ENCODE peak calls at places on chromosomes 2 and 18, in five cellular contexts. One of them, this sample, is unnamed. For H3K27me3, the result is how much of the 10 kb centered on the place peaks cover.

GRCh38 chr2:1528273-1529064 is 115.2 kb downstream of the TPO start:
- DNase-seq in Caco-2: peak
- DNase-seq in H9: no peak
- DNase-seq in HCT116: no peak
- DNase-seq in neural progenitor cell: no peak
- DNase-seq in this sample: no peak

GRCh38 chr2:19474128-19474527 is 115.7 kb upstream of the OSR1 start:
- DNase-seq in Caco-2: no peak
- DNase-seq in H9: no peak
- DNase-seq in HCT116: no peak
- DNase-seq in neural progenitor cell: no peak
- DNase-seq in this sample: peak

GRCh38 chr18:75875559-75875958 is 448.1 kb upstream of the SMIM21 start:
- DNase-seq in Caco-2: no peak
- DNase-seq in H9: no peak
- DNase-seq in HCT116: no peak
- DNase-seq in neural progenitor cell: no peak
- DNase-seq in this sample: no peak

GRCh38 chr2:83915381-83915780 is 543.7 kb downstream of the SUCLG1 start:
- DNase-seq in Caco-2: no peak
- DNase-seq in H9: no peak
- DNase-seq in HCT116: no peak
- DNase-seq in neural progenitor cell: no peak
- DNase-seq in this sample: no peak

GRCh38 chr2:190637903-190638618 is 10.8 kb upstream of the NAB1 start:
- DNase-seq in Caco-2: no peak
- DNase-seq in H9: no peak
- DNase-seq in HCT116: no peak
- DNase-seq in neural progenitor cell: no peak
- DNase-seq in this sample: no peak

GRCh38 chr2:26479131-26479970 is 1.4 kb upstream of the OTOF start:
- DNase-seq in Caco-2: no peak
- DNase-seq in H9: no peak
- DNase-seq in HCT116: no peak
- DNase-seq in neural progenitor cell: no peak
- DNase-seq in this sample: no peak

GRCh38 chr2:27085670-27086089 is 892 bp upstream of the KHK start:
- DNase-seq in Caco-2: peak
- DNase-seq in H9: peak
- DNase-seq in HCT116: no peak
- DNase-seq in neural progenitor cell: peak
- DNase-seq in this sample: peak

GRCh38 chr2:214005337-214005736 is 405.5 kb upstream of the VWC2L start:
- DNase-seq in Caco-2: no peak
- DNase-seq in H9: no peak
- DNase-seq in HCT116: no peak
- DNase-seq in neural progenitor cell: no peak
- DNase-seq in this sample: no peak

GRCh38 chr2:161250864-161251436 is 57.3 kb upstream of the PSMD14 start:
- DNase-seq in Caco-2: no peak
- DNase-seq in H9: peak
- DNase-seq in HCT116: peak
- DNase-seq in neural progenitor cell: peak
- DNase-seq in this sample: peak

GRCh38 chr2:223513771-223514455 is 88.2 kb downstream of the SCG2 start:
- DNase-seq in Caco-2: no peak
- DNase-seq in H9: no peak
- DNase-seq in HCT116: no peak
- DNase-seq in neural progenitor cell: no peak
- DNase-seq in this sample: no peak

GRCh38 chr2:66434679-66435548 is at the start of gene MEIS1:
- DNase-seq in Caco-2: peak
- DNase-seq in H9: peak
- DNase-seq in HCT116: no peak
- DNase-seq in neural progenitor cell: peak
- DNase-seq in this sample: peak

GRCh38 chr2:207470700-207471070 is 59.1 kb upstream of the CREB1 start:
- DNase-seq in Caco-2: no peak
- DNase-seq in H9: no peak
- DNase-seq in HCT116: no peak
- DNase-seq in neural progenitor cell: no peak
- DNase-seq in this sample: no peak

GRCh38 chr2:162636206-162636728 is 202.3 kb downstream of the KCNH7 start:
- DNase-seq in Caco-2: no peak
- DNase-seq in H9: no peak
- DNase-seq in HCT116: no peak
- DNase-seq in neural progenitor cell: no peak
- DNase-seq in this sample: no peak

GRCh38 chr18:75160315-75160714 is 48.6 kb downstream of the PTGR3 start:
- DNase-seq in Caco-2: no peak
- DNase-seq in H9: no peak
- DNase-seq in HCT116: no peak
- DNase-seq in neural progenitor cell: peak
- DNase-seq in this sample: no peak

GRCh38 chr2:65710779-65711295 is 278.4 kb upstream of the SPRED2 start:
- DNase-seq in Caco-2: no peak
- DNase-seq in H9: peak
- DNase-seq in HCT116: peak
- DNase-seq in neural progenitor cell: peak
- DNase-seq in this sample: no peak

GRCh38 chr2:234328444-234328990 is 168.4 kb downstream of the ARL4C start:
- DNase-seq in Caco-2: no peak
- DNase-seq in H9: no peak
- DNase-seq in HCT116: no peak
- DNase-seq in neural progenitor cell: no peak
- DNase-seq in this sample: no peak

GRCh38 chr2:64516651-64517510 is 7.2 kb upstream of the AFTPH start:
- DNase-seq in Caco-2: no peak
- DNase-seq in H9: no peak
- DNase-seq in HCT116: no peak
- DNase-seq in neural progenitor cell: no peak
- DNase-seq in this sample: no peak

GRCh38 chr2:182650704-182651103 is 65.4 kb upstream of the DNAJC10 start:
- DNase-seq in Caco-2: no peak
- DNase-seq in H9: no peak
- DNase-seq in HCT116: peak
- DNase-seq in neural progenitor cell: peak
- DNase-seq in this sample: peak

GRCh38 chr18:57837917-57838548 is 34.9 kb upstream of the ATP8B1 start:
- DNase-seq in Caco-2: no peak
- DNase-seq in H9: no peak
- DNase-seq in HCT116: no peak
- DNase-seq in neural progenitor cell: no peak
- DNase-seq in this sample: peak

GRCh38 chr2:117942958-117943672 is 70.8 kb downstream of the CCDC93 start:
- DNase-seq in Caco-2: no peak
- DNase-seq in H9: no peak
- DNase-seq in HCT116: no peak
- DNase-seq in neural progenitor cell: no peak
- DNase-seq in this sample: no peak

GRCh38 chr2:136611451-136611850 is 153.9 kb upstream of the THSD7B start:
- DNase-seq in Caco-2: no peak
- DNase-seq in H9: no peak
- DNase-seq in HCT116: no peak
- DNase-seq in neural progenitor cell: no peak
- DNase-seq in this sample: no peak

GRCh38 chr18:56515522-56515921 is 122.9 kb downstream of the TXNL1 start:
- DNase-seq in Caco-2: no peak
- DNase-seq in H9: no peak
- DNase-seq in HCT116: no peak
- DNase-seq in neural progenitor cell: no peak
- DNase-seq in this sample: no peak

GRCh38 chr2:71207601-71208000 is 19.3 kb downstream of the PAIP2B start:
- DNase-seq in Caco-2: no peak
- DNase-seq in H9: no peak
- DNase-seq in HCT116: no peak
- DNase-seq in neural progenitor cell: no peak
- DNase-seq in this sample: no peak

GRCh38 chr2:69221960-69222751 is 164.9 kb downstream of the GFPT1 start:
- DNase-seq in Caco-2: no peak
- DNase-seq in H9: no peak
- DNase-seq in HCT116: no peak
- DNase-seq in neural progenitor cell: no peak
- DNase-seq in this sample: no peak

GRCh38 chr2:118417417-118418125 is 329.3 kb downstream of the INSIG2 start:
- DNase-seq in Caco-2: no peak
- DNase-seq in H9: no peak
- DNase-seq in HCT116: no peak
- DNase-seq in neural progenitor cell: no peak
- DNase-seq in this sample: peak

DNA sequence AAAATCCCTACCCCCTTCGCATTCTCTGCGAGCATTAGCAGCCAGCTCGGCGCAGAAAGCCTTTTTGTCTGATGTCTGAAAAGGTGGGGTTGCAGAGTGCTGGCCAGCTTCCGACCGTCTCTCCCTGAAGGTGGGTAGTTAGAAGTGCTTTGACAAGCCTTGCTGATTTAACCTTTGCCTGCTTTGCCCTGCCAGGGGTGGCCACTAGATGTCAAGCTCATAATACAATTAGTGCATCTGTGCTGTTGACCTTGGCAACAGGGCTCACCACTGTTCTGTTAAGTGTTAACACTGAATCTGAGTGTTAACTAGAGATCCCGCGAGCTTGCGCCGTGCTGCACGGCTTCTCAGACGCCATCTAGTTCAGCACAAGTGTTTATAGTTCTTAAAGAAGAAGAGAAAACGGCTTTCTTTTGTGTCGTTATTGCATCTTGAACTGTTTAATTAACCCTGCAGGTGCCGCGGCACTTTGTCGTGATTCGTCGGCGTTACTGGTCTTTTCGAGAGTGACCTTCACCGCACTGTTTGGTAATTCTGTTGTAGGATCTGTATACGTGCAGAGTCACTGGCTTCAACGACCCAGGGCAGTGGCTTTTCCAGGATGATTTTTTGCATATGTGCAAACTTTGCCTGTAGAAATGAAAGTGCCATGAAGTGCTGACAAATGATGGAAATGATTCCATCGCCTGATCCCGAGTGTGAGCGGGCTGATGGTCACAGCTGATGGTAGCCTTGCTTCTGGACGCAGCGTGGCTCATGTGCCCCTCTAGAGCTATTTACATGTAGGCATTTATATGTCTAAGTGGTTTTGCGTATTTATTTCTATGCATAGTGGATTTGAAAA is 5.5 kb downstream of the SALL3 start:
- DNase-seq in Caco-2: no peak
- DNase-seq in H9: peak
- DNase-seq in HCT116: no peak
- DNase-seq in neural progenitor cell: peak
- DNase-seq in this sample: no peak
- H3K27me3 ChIP-seq in Caco-2: under half
- H3K27me3 ChIP-seq in H9: under half
- H3K27me3 ChIP-seq in HCT116: under half
- H3K27me3 ChIP-seq in neural progenitor cell: half or more
- H3K27me3 ChIP-seq in this sample: under half

GRCh38 chr2:204885747-204886146 is 340.5 kb downstream of the PARD3B start:
- DNase-seq in Caco-2: no peak
- DNase-seq in H9: no peak
- DNase-seq in HCT116: no peak
- DNase-seq in neural progenitor cell: peak
- DNase-seq in this sample: no peak
- TF ChIP-seq CTCF in Caco-2: peak
- TF ChIP-seq CTCF in H9: peak
- TF ChIP-seq CTCF in HCT116: no peak
- TF ChIP-seq CTCF in neural progenitor cell: peak
- TF ChIP-seq CTCF in this sample: no peak

DNA sequence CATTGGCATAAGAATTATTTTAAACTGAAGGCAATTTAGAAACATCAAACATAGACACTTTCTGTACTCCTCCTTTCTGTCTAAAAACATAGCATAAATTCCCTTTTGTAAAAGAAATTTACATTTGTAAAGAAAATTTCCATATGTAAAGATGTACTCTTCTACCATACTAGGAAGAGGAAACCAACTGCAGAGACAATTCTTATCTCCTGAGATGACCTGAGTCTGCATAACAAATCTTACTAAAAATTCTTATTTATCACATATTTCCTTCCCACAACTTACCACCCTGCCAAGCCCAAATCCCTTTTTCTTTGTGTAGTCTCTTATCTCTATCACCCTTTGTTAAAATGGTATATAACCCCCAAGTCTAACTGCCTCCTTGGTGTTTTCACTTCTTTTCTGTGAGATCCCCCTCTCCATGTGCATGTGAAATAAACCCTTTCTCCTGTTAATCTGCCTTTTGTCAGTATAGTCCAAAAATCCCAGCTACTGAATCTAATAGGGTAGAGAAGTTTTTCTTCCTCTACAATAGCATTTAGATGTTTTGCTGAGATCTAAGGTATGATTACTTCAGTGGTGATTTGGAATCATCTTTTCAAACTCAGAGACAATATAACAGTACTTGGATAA is 81.0 kb downstream of the CHN1 start:
- DNase-seq in Caco-2: no peak
- DNase-seq in H9: no peak
- DNase-seq in HCT116: no peak
- DNase-seq in neural progenitor cell: no peak
- DNase-seq in this sample: no peak
- H3K27me3 ChIP-seq in Caco-2: under half
- H3K27me3 ChIP-seq in H9: under half
- H3K27me3 ChIP-seq in HCT116: under half
- H3K27me3 ChIP-seq in neural progenitor cell: under half
- H3K27me3 ChIP-seq in this sample: under half

DNA sequence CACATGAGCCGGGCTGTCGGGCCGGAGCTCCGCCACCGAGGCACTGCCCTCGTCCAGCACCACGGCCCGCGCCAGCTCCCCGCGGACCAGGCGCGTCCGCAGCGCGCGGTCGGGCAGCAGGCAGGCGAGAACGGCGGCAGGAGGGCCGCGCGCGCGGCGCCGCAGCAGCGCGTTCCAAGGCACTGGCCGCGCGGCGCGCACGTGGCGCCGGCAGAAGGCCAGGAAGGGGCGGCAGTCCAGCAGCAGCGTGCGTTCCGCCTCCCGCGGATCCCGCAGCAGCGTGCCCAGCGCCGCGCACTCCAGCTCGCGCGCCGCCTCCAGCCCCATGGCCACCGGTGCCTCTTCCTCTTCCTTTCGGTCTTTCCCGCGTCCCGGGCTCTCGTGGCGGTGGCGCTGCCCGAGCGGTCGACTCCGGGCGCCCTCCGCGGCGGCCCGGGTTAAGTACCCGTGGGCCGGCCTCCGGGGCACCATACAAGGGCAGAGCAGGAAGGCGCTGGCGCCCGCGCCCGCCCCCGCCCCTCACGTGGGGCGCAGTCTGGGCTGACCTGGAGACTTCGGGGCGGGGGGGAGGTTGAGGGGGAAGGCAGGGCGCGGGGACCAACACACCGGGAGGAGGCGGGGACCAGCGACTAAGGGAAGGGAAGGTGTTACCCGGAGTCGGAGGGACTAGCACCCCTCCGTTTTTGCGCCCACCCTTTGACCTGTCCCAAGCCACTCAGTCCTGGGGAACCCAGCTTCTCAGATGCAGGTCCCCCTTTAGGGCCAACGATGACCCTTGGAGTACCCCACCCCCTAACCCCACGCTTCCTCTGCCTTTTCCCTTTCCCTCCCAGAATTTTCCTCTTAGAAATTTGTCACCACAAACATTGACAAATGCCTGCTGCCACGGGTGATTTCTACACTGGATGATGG is at the start of gene DUSP2:
- DNase-seq in Caco-2: peak
- DNase-seq in H9: peak
- DNase-seq in HCT116: peak
- DNase-seq in neural progenitor cell: peak
- DNase-seq in this sample: peak
- TF ChIP-seq CTCF in Caco-2: peak
- TF ChIP-seq CTCF in H9: no peak
- TF ChIP-seq CTCF in HCT116: no peak
- TF ChIP-seq CTCF in neural progenitor cell: no peak
- TF ChIP-seq CTCF in this sample: no peak

GRCh38 chr2:98730053-98730850 is 680 bp downstream of the MGAT4A start:
- DNase-seq in Caco-2: peak
- DNase-seq in H9: peak
- DNase-seq in HCT116: no peak
- DNase-seq in neural progenitor cell: peak
- DNase-seq in this sample: peak
- H3K27me3 ChIP-seq in Caco-2: under half
- H3K27me3 ChIP-seq in H9: under half
- H3K27me3 ChIP-seq in HCT116: under half
- H3K27me3 ChIP-seq in neural progenitor cell: half or more
- H3K27me3 ChIP-seq in this sample: under half

This sample was measured in MM.1S.